ENCODE peak calls at places on chromosome 22, in four cellular contexts. G, H, R and V are unnamed samples.

GRCh38 chr22:43776081-43776670 is 35.9 kb downstream of the EFCAB6 start:
- DNase-seq in G (no peak), H (no peak), R (no peak), V (no peak)

GRCh38 chr22:42281706-42282251 is 11.3 kb upstream of the TCF20 start:
- DNase-seq in G (no peak), H (no peak), R (no peak), V (no peak)

GRCh38 chr22:50270302-50271010 is at the start of gene MAPK11:
- DNase-seq in G (peak), H (peak), R (peak), V (peak)

GRCh38 chr22:34334893-34335292 is 414.6 kb upstream of the LARGE1 start:
- DNase-seq in G (no peak), H (no peak), R (no peak), V (no peak)

GRCh38 chr22:37893583-37893983 is 12.5 kb upstream of the MICALL1 start:
- DNase-seq in G (no peak), H (no peak), R (no peak), V (no peak)

GRCh38 chr22:26529345-26529744 is 17.1 kb upstream of the TFIP11 start:
- DNase-seq in G (no peak), H (no peak), R (no peak), V (no peak)

GRCh38 chr22:37742374-37743092 is 45.7 kb downstream of the TRIOBP start:
- DNase-seq in G (peak), H (no peak), R (no peak), V (peak)

GRCh38 chr22:41966607-41967240 is 2.5 kb upstream of the SEPTIN3 start:
- DNase-seq in G (peak), H (peak), R (no peak), V (peak)

GRCh38 chr22:17110791-17111550 is 10.2 kb downstream of the TMEM121B start:
- DNase-seq in G (no peak), H (no peak), R (no peak), V (no peak)

GRCh38 chr22:37999236-37999635 is 14.9 kb upstream of the SOX10 start:
- DNase-seq in G (no peak), H (no peak), R (no peak), V (no peak)

GRCh38 chr22:27726344-27726725 is 75.2 kb downstream of the MN1 start:
- DNase-seq in G (no peak), H (no peak), R (no peak), V (no peak)

DNA sequence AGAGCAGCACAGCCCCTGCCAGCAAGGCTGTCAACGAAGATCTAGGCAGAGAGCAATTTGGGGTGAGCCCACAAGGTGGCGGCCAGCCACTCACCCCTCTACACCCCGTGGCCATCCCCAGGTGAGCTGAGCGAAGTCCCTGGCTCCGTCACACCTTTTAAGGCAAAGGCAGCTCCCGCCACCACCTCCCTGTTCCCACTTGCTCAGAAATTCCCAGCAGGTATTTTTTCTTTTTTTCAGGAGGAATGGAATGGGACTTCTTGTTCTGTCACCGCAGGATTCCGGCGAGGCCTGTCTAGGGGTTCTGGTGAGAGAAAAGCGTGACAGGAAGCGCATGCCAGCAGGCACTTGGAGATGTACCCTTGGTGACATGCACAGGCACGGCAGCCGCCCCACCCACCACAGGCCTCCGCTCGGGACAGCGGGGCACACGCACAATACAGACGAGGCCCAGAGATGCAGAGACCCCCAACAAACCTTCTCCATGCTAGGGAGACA is 10.0 kb downstream of the RPL3 start:
- DNase-seq in G (no peak), H (no peak), R (no peak), V (no peak)
- TF ChIP-seq CTCF in G (peak), H (no peak), R (no peak), V (peak)

GRCh38 chr22:48663297-48663696 is 1164.4 kb downstream of the BRD1 start:
- DNase-seq in G (no peak), H (no peak), R (no peak), V (no peak)
- TF ChIP-seq CTCF in G (peak), H (peak), R (no peak), V (peak)

DNA sequence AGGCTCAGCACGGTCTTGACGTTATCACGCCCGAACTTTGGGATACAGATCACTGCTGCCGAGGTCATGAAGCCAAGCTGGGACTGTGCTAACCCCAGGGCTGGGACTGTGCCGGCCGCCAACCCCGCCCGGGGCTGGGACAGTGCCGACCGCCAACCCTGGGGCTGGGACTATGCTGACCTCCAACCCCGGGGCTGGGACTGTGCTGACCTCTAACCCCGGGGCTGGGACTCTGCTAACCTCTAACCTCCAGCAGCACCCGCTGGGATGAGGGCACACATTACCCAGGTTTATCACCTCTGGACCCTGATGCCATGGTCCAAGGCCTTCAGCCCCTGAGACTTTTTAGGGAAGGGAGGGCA is 129.7 kb downstream of the IGLL1 start:
- DNase-seq in G (no peak), H (no peak), R (no peak), V (no peak)
- TF ChIP-seq CTCF in G (no peak), H (no peak), R (no peak), V (no peak)

GRCh38 chr22:20771918-20772625 is 1.8 kb upstream of the SERPIND1 start:
- DNase-seq in G (no peak), H (no peak), R (no peak), V (no peak)
- TF ChIP-seq CTCF in G (peak), H (no peak), R (no peak), V (no peak)

DNA sequence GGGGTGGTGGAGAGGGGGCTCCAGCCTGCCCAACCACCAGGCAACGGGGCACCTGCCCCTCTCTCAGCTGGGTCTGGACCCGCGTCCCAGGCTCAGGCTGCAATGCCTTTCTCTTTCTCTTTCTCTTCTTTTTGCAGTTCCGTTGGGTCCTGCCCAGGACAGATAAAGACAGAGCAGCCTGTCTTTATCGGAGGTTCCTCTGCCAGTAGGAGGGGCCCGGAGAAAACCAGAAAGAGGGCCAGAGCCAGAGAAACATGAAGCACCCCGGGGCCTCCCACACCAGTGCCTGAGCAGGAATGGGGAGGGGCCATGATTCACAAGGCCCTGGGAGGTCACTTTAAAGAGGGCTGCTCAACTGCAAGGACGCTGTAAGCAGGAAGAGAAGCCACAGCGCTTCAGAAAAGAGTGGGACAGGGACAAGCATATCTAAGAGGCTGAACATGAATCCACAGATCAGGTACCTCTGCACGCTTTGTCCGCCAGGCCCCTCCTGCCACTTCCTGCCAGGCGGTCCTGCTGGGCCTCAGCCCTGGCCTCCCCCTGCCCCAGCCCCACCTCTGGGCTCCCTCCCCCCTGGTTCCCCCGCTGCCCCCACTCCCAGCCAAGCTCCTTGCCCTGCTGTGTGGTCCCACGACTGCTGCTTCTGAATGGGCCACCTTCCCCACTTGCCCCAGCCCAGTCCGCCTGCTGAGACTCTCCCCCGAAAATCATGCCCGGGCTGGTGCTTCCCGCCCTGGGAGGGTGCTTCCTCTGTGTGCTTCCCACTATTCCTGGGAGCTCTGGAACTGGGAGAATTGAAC is at the start of gene APOBEC3C:
- DNase-seq in G (peak), H (peak), R (peak), V (peak)
- TF ChIP-seq CTCF in G (no peak), H (no peak), R (no peak), V (peak)

DNA sequence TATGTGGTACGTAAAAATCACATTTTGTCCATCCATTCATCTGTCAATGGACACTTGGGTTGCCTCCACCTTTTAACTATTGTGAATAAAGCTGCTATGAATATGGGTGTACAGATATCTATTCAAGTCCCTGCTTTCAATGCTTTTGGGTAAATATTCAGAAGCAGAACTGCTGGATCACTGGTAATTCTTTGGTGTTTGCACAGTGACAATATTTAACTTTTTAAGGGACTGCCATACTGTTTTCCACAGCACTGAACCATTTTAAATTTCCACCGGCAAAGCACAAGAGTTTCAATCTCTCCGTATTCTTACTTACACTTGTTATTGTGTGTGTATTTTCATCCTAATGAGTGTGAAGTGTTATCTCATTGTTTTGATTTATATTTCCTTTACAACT is 79.4 kb downstream of the RBFOX2 start:
- DNase-seq in G (no peak), H (no peak), R (no peak), V (no peak)
- TF ChIP-seq CTCF in G (no peak), H (no peak), R (no peak), V (no peak)